ENCODE peak calls at places on chromosomes 12 and 14, in nine cellular contexts. X is heart right ventricle, P is bronchial epithelial cell, W is ovary, I is colonic mucosa, E is MM.1S, T is suprapubic skin, D is tibial artery, B is HCT116. Q is an unnamed sample.
A peak's percentile ranks its signal among the peaks of the same experiment; 100 is the strongest.

GRCh38 chr12:94867066-94867855 is 136.2 kb downstream of the NDUFA12 start:
- DNase-seq in X (no peak), E (no peak), D (no peak), B (no peak), T (no peak), W (no peak), P (no peak), I (no peak), Q (no peak)

GRCh38 chr14:67446371-67447032 is 34.5 kb upstream of the PLEK2 start:
- DNase-seq in E (no peak), W (no peak), X (peak; percentile 33), P (no peak), I (no peak), B (no peak), D (no peak), T (no peak), Q (no peak)

GRCh38 chr14:51487848-51488247 is 163.9 kb upstream of the FRMD6 start:
- DNase-seq in I (no peak), P (no peak), T (no peak), D (no peak), B (no peak), E (no peak), X (no peak), W (no peak), Q (no peak)

GRCh38 chr12:58541300-58541690 is 379.0 kb downstream of the LRIG3 start:
- DNase-seq in P (no peak), T (no peak), I (no peak), W (no peak), X (no peak), D (no peak), B (no peak), E (no peak), Q (no peak)

GRCh38 chr14:68147331-68147730 is 327.8 kb downstream of the RAD51B start:
- DNase-seq in P (no peak), B (no peak), D (no peak), W (no peak), I (no peak), T (no peak), X (no peak), E (no peak), Q (no peak)

GRCh38 chr12:11508699-11509098 is 113.3 kb upstream of the PRB2 start:
- DNase-seq in I (no peak), E (no peak), D (no peak), X (no peak), P (no peak), W (no peak), B (no peak), T (no peak), Q (no peak)

GRCh38 chr14:24935796-24936195 is 114.2 kb downstream of the STXBP6 start:
- DNase-seq in I (no peak), E (no peak), D (no peak), P (no peak), W (no peak), T (no peak), X (no peak), B (no peak), Q (no peak)

GRCh38 chr12:131090254-131091210 is 136.8 kb downstream of the ADGRD1 start:
- DNase-seq in B (no peak), W (no peak), T (no peak), D (no peak), I (no peak), E (no peak), X (no peak), P (no peak), Q (no peak)

GRCh38 chr12:22312336-22312735 is 22.2 kb downstream of the ST8SIA1 start:
- DNase-seq in T (peak; percentile 77), I (peak; percentile 25), B (no peak), P (peak; percentile 79), D (no peak), E (no peak), W (no peak), X (peak; percentile 51), Q (no peak)

GRCh38 chr14:57987596-57988300 is 121.9 kb upstream of the SLC35F4 start:
- DNase-seq in X (no peak), T (no peak), D (no peak), W (no peak), E (no peak), B (no peak), P (peak; percentile 6), I (no peak), Q (no peak)

GRCh38 chr12:120944645-120945217 is 33.6 kb upstream of the HNF1A start:
- DNase-seq in W (peak; percentile 41), E (peak; percentile 7), I (peak; percentile 83), B (no peak), X (peak; percentile 44), P (peak; percentile 35), D (peak; percentile 56), T (no peak), Q (no peak)

GRCh38 chr14:76760331-76761197 is 704 bp upstream of the VASH1 start:
- DNase-seq in T (no peak), B (no peak), D (no peak), E (no peak), I (no peak), P (no peak), W (no peak), X (no peak), Q (no peak)

GRCh38 chr12:14774074-14774943 is 29.0 kb downstream of the WBP11 start:
- DNase-seq in E (peak; percentile 91), D (peak; percentile 98), X (peak; percentile 96), I (peak; percentile 98), P (peak; percentile 87), T (peak; percentile 99), B (peak; percentile 74), W (peak; percentile 96), Q (peak; percentile 95)
- TF ChIP-seq CTCF in E (no peak), D (peak; percentile 18), X (no peak), I (no peak), P (no peak), T (no peak), B (no peak), W (no peak), Q (peak; percentile 4)

GRCh38 chr14:103855734-103856095 is 8.3 kb upstream of the PPP1R13B start:
- DNase-seq in P (no peak), W (no peak), D (no peak), I (no peak), E (no peak), X (no peak), B (no peak), T (no peak), Q (no peak)

GRCh38 chr14:103857256-103857655 is 9.9 kb upstream of the PPP1R13B start:
- DNase-seq in E (no peak), W (no peak), D (no peak), B (no peak), P (no peak), T (no peak), I (no peak), X (no peak), Q (no peak)

GRCh38 chr14:103854017-103854808 is 6.8 kb upstream of the PPP1R13B start:
- DNase-seq in X (no peak), D (no peak), T (no peak), P (no peak), I (no peak), E (no peak), B (no peak), W (peak; percentile 21), Q (no peak)

GRCh38 chr14:103854822-103855733 is 7.7 kb upstream of the PPP1R13B start:
- DNase-seq in D (no peak), W (peak; percentile 55), T (peak; percentile 69), B (no peak), I (no peak), P (peak; percentile 33), X (peak; percentile 71), E (no peak), Q (no peak)

DNA sequence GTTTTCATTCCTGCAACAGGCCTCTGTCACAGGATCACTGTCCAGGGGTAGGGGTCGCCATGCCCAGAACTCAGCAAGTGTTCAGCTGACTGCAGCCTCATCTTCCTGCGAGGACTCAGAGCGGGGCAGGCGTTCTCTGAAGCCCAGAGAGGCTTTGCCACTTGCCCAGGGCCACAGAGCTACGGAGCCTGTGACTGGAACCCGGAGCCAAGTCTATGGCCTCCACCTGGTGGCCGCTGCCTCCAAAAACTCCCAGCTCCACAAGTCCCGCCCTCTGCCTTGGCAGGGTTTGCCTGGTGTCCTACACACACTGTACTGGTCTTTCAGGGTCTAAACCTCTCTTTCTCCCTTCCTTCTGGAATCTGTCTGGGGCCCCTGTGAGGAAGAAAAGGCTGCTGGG is 8.7 kb upstream of the PPP1R13B start:
- DNase-seq in T (no peak), I (no peak), X (no peak), B (no peak), E (no peak), D (no peak), P (no peak), W (peak; percentile 42), Q (no peak)
- H3K36me3 ChIP-seq in T (no peaks in the 10 kb centered on the region), I (no peaks in the 10 kb centered on the region), X (no peaks in the 10 kb centered on the region), B (no peaks in the 10 kb centered on the region), E (no peaks in the 10 kb centered on the region), D (no peaks in the 10 kb centered on the region), P (no peaks in the 10 kb centered on the region), W (no peaks in the 10 kb centered on the region), Q (no peaks in the 10 kb centered on the region)

GRCh38 chr12:97075583-97076268 is 168.7 kb downstream of the NEDD1 start:
- DNase-seq in P (peak; percentile 51), E (no peak), B (no peak), X (no peak), T (no peak), D (no peak), W (no peak), I (no peak), Q (no peak)
- TF ChIP-seq CTCF in P (no peak), E (no peak), B (no peak), X (no peak), T (no peak), D (no peak), W (no peak), I (no peak), Q (no peak)

GRCh38 chr12:98513379-98514318 is 1.7 kb upstream of the TMPO start:
- DNase-seq in X (no peak), B (no peak), W (no peak), D (no peak), E (no peak), I (peak; percentile 14), T (no peak), P (no peak), Q (no peak)

GRCh38 chr12:98516184-98516873 is 939 bp downstream of the TMPO start:
- DNase-seq in W (peak; percentile 68), E (peak; percentile 98), T (peak; percentile 74), I (peak; percentile 86), D (peak; percentile 63), B (peak; percentile 74), P (peak; percentile 76), X (peak; percentile 80), Q (peak; percentile 52)

GRCh38 chr12:98519257-98519907 is 4.0 kb downstream of the TMPO start:
- DNase-seq in X (no peak), P (no peak), T (no peak), E (no peak), W (no peak), D (no peak), B (no peak), I (no peak), Q (no peak)

GRCh38 chr12:98515368-98516183 is at the start of gene TMPO:
- DNase-seq in D (peak; percentile 88), I (peak; percentile 94), P (peak; percentile 82), X (peak; percentile 90), W (peak; percentile 97), T (peak; percentile 91), E (peak; percentile 96), B (peak; percentile 82), Q (peak; percentile 77)

DNA sequence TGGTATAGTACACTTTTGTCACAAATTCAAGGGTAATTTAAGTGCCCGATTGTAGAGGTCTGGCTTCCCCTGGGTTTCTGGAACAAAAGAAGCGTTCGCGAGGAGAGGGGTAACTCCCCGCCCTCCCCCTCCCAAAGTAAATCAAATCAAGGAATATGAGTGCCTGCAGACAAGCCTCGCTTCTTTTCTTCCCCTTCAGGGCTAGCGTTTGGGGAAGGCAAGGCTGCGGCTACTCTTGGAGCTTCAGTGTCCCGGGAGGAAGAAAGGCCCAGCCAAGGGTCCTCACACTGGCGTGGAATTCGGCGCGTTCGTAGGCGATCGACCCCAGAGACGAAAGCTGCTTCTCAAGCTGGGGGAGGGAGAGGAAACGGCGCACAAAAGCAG is 414 bp upstream of the TMPO start:
- DNase-seq in B (no peak), D (no peak), P (no peak), I (no peak), T (no peak), W (no peak), E (no peak), X (no peak), Q (no peak)
- H3K36me3 ChIP-seq in B (no peaks in the 10 kb centered on the region), D (no peaks in the 10 kb centered on the region), P (no peaks in the 10 kb centered on the region), I (no peaks in the 10 kb centered on the region), T (no peaks in the 10 kb centered on the region), W (no peaks in the 10 kb centered on the region), E (peaks cover 3% of the 10 kb centered on the region), X (no peaks in the 10 kb centered on the region), Q (no peaks in the 10 kb centered on the region)

Q was measured in gastrocnemius medialis.